ENCODE peak calls at places on chromosomes 16 and 17, in eight cellular contexts. W, J, H, P, F, S, N and V are unnamed samples.

GRCh38 chr17:35245196-35245486 is 2.3 kb downstream of the SLFN5 start:
- DNase-seq in F (no peak), W (no peak), P (no peak), N (no peak), H (no peak), J (no peak), S (no peak), V (no peak)

GRCh38 chr17:50633683-50634082 is 998 bp upstream of the ABCC3 start:
- DNase-seq in P (no peak), W (no peak), H (no peak), J (no peak), N (no peak), F (no peak), S (no peak), V (no peak)

GRCh38 chr16:55914383-55914782 is 39.2 kb upstream of the CES5A start:
- DNase-seq in J (no peak), W (no peak), F (no peak), P (no peak), N (no peak), S (no peak), H (no peak), V (no peak)

GRCh38 chr16:64470916-64471315 is 650.9 kb downstream of the CDH11 start:
- DNase-seq in P (no peak), J (no peak), H (no peak), S (no peak), W (no peak), N (no peak), F (no peak), V (no peak)

GRCh38 chr16:54812229-54812628 is 118.4 kb upstream of the IRX5 start:
- DNase-seq in S (no peak), W (no peak), J (no peak), F (no peak), N (no peak), H (no peak), P (no peak), V (no peak)

GRCh38 chr17:59335685-59336084 is 4.2 kb downstream of the YPEL2 start:
- DNase-seq in J (no peak), P (no peak), H (no peak), N (no peak), S (no peak), W (no peak), F (no peak), V (no peak)

GRCh38 chr16:68355447-68356248 is 44.8 kb downstream of the PRMT7 start:
- DNase-seq in W (no peak), N (no peak), F (no peak), S (no peak), J (no peak), P (no peak), H (no peak), V (no peak)

GRCh38 chr16:81261049-81261648 is 22.7 kb downstream of the BCO1 start:
- DNase-seq in W (no peak), P (no peak), S (no peak), J (no peak), H (no peak), N (no peak), F (no peak), V (no peak)

GRCh38 chr16:67748791-67749282 is 29.7 kb upstream of the GFOD2 start:
- DNase-seq in F (no peak), N (no peak), H (no peak), S (no peak), J (no peak), W (peak; percentile 11), P (no peak), V (no peak)

GRCh38 chr17:74815671-74816370 is 39.7 kb upstream of the NAT9 start:
- DNase-seq in J (no peak), P (no peak), N (peak; percentile 68), H (no peak), F (no peak), S (no peak), W (no peak), V (no peak)

GRCh38 chr16:29743827-29744531 is 1.8 kb downstream of the C16orf54 start:
- DNase-seq in F (no peak), J (no peak), N (no peak), H (no peak), S (no peak), W (peak; percentile 28), P (no peak), V (no peak)

GRCh38 chr16:88116121-88116900 is 165.1 kb downstream of the BANP start:
- DNase-seq in N (no peak), H (no peak), P (no peak), W (no peak), J (peak; percentile 41), F (no peak), S (no peak), V (no peak)

GRCh38 chr16:88121886-88122580 is 170.8 kb downstream of the BANP start:
- DNase-seq in F (no peak), J (no peak), H (no peak), N (no peak), S (no peak), P (no peak), W (no peak), V (no peak)

GRCh38 chr16:88119881-88120280 is 168.6 kb downstream of the BANP start:
- DNase-seq in P (no peak), N (no peak), J (no peak), H (no peak), W (no peak), S (no peak), F (no peak), V (no peak)

GRCh38 chr16:88120812-88121211 is 169.6 kb downstream of the BANP start:
- DNase-seq in S (no peak), P (no peak), F (no peak), N (no peak), J (no peak), H (no peak), W (no peak), V (no peak)

GRCh38 chr16:88118376-88118775 is 167.1 kb downstream of the BANP start:
- DNase-seq in W (no peak), H (no peak), S (no peak), N (no peak), P (no peak), F (no peak), J (no peak), V (no peak)
- TF ChIP-seq CTCF in W (no peak), H (no peak), S (no peak), N (no peak), P (no peak), F (no peak), J (no peak), V (no peak)

GRCh38 chr16:30924086-30924714 is 828 bp downstream of the FBXL19 start:
- DNase-seq in N (no peak), S (no peak), P (no peak), H (no peak), J (no peak), W (peak; percentile 29), F (no peak), V (peak; percentile 49)
- TF ChIP-seq POLR2A in N (no peak), S (no peak), P (no peak), H (no peak), J (no peak), W (no peak), F (no peak), V (no peak)

GRCh38 chr17:80152057-80152831 is 5.3 kb upstream of the EIF4A3 start:
- DNase-seq in S (no peak), F (peak; percentile 19), W (no peak), H (no peak), N (no peak), P (no peak), J (no peak), V (peak; percentile 35)
- H3K4me3 ChIP-seq in S (no peak overlapping the region), F (no peak overlapping the region), W (no peak overlapping the region), H (no peak overlapping the region), N (no peak overlapping the region), P (no peak overlapping the region), J (no peak overlapping the region), V (no peak overlapping the region)

GRCh38 chr16:50839920-50840729 is 98.2 kb downstream of the CYLD start:
- DNase-seq in P (no peak), S (no peak), H (peak; percentile 61), F (no peak), N (no peak), J (no peak), W (no peak), V (no peak)
- TF ChIP-seq CTCF in P (no peak), S (no peak), H (no peak), F (no peak), N (no peak), J (no peak), W (no peak), V (no peak)